ENCODE peak calls at places on chromosomes 4 and X, in four cellular contexts. X is Peyer's patch, H is stomach, T is IMR-90. W is an unnamed sample. For H3K4me1, the result is how much of the 10 kb centered on the place peaks cover.

GRCh38 chrX:57104921-57105398 is 16.4 kb downstream of the SPIN2B start:
- DNase-seq in X (no peak), T (no peak), H (no peak), W (no peak)

GRCh38 chrX:41734530-41734929 is 10.5 kb downstream of the GPR82 start:
- DNase-seq in H (no peak), T (peak), X (no peak), W (no peak)

GRCh38 chrX:63754860-63755579 is 30.0 kb downstream of the ARHGEF9 start:
- DNase-seq in X (peak), H (peak), T (peak), W (peak)

GRCh38 chr4:116632269-116632668 is 453.1 kb downstream of the TRAM1L1 start:
- DNase-seq in T (no peak), H (no peak), X (no peak), W (no peak)

GRCh38 chr4:104901438-104901837 is 245.2 kb upstream of the TET2 start:
- DNase-seq in H (no peak), X (no peak), T (no peak), W (no peak)

GRCh38 chrX:17854069-17854468 is 7.0 kb downstream of the RAI2 start:
- DNase-seq in T (no peak), H (no peak), X (no peak), W (no peak)

GRCh38 chr4:15702941-15703403 is at the start of gene BST1:
- DNase-seq in T (peak), X (peak), H (peak), W (no peak)

GRCh38 chr4:161799687-161800086 is 364.1 kb downstream of the FSTL5 start:
- DNase-seq in H (no peak), X (no peak), T (peak), W (no peak)

GRCh38 chr4:108466936-108467902 is 153.2 kb upstream of the RPL34 start:
- DNase-seq in X (no peak), T (peak), H (no peak), W (no peak)

GRCh38 chr4:24002641-24002966 is 112.8 kb upstream of the PPARGC1A start:
- DNase-seq in X (no peak), H (no peak), T (no peak), W (no peak)

GRCh38 chrX:46758163-46758955 is 559 bp downstream of the SLC9A7 start:
- DNase-seq in H (no peak), X (no peak), T (peak), W (no peak)

GRCh38 chr4:145951931-145952330 is 13.3 kb upstream of the ZNF827 start:
- DNase-seq in T (peak), X (no peak), H (no peak), W (no peak)

GRCh38 chrX:153495362-153495751 is 577 bp downstream of the BGN start:
- DNase-seq in T (peak), X (no peak), H (no peak), W (no peak)

GRCh38 chrX:109974906-109975655 is 27.8 kb upstream of the TMEM164 start:
- DNase-seq in T (no peak), X (no peak), H (no peak), W (no peak)

GRCh38 chr4:165079476-165079875 is 25.8 kb downstream of the TRIM75 start:
- DNase-seq in H (no peak), T (peak), X (peak), W (no peak)

GRCh38 chr4:64564126-64564525 is 154.9 kb upstream of the TECRL start:
- DNase-seq in X (no peak), T (no peak), H (no peak), W (no peak)

DNA sequence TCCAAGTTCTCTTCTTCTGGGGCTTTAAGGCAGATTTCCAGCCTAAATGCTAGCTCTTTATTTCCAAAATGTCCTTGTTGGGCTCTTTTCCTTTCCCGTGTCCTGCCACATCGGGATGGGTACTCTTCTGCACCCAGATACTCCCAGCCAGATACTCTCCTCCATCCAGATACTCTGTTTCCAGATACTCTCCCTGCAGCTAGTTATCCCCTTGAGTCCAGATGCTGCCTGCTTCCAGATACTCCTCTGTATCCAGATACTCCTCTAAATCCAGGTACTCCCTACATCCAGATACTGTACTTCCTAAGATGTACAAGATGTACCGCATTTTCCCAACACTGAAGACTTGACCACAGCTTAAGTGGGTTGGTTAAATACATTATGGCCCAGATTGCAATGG is 10.5 kb upstream of the XG start:
- DNase-seq in X (no peak), T (no peak), H (no peak), W (no peak)
- TF ChIP-seq CTCF in X (no peak), T (no peak), H (no peak), W (no peak)

GRCh38 chr4:139969635-139970266 is 184.2 kb downstream of the MAML3 start:
- DNase-seq in T (no peak), H (no peak), X (no peak), W (no peak)
- H3K4me1 ChIP-seq in T (under half), H (under half), X (under half), W (under half)

DNA sequence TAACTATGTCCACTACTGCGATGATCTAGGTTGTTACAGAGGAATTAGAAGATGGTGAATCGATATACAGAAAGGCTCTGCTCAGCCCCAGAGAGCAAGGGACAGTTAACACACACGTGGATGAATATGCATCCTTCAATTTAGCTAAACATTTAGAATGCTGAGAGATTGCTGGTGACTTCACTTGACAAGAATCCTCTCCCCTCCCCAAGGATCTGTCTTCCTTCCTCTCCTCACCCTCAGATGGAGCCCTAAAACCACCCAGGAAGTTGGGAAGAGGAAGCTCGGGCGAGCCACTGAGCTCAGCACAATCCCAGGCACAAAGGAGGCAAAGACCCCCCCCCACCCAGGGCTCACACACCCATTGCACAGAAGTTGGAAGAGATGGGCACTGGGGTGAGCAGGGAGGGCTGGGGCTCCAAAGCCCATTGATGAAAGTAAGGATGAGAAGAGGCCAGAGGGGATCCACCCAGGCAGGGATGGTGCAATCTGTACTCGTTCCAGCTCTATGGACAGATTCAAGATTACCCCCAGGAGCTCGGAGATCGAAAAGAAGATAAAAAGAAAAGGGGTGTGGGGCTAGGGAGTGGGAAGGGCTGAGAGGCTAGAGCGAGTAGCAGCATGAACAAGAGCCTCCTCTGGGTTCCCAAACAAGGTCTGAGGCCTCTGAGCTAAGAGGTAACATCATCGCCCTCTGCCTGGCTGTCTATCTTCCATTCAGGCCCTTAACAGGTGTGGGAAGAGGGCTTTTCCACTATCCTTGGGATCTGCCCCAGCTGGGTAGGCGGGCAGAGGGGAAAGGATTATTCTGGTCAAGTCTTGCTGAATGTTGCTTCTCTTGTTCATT is 1.3 kb downstream of the TFE3 start:
- DNase-seq in H (no peak), T (peak), X (no peak), W (no peak)
- TF ChIP-seq POLR2A in H (no peak), T (peak), X (no peak), W (no peak)

GRCh38 chr4:37244583-37245390 is at the start of gene NWD2:
- DNase-seq in H (no peak), T (no peak), X (no peak), W (no peak)

GRCh38 chr4:37245391-37245954 is 930 bp downstream of the NWD2 start:
- DNase-seq in X (no peak), H (no peak), T (no peak), W (no peak)

GRCh38 chr4:37241646-37242045 is 2.9 kb upstream of the NWD2 start:
- DNase-seq in X (no peak), T (no peak), H (no peak), W (no peak)

GRCh38 chr4:37243722-37244582 is 591 bp upstream of the NWD2 start:
- DNase-seq in T (no peak), X (no peak), H (no peak), W (no peak)

GRCh38 chr4:37243061-37243460 is 1.5 kb upstream of the NWD2 start:
- DNase-seq in X (no peak), H (no peak), T (no peak), W (no peak)
- TF ChIP-seq CTCF in X (no peak), H (no peak), T (no peak), W (no peak)

W was measured in esophagus squamous epithelium.